ENCODE peak calls at places on chromosome 18, in seven cellular contexts. F, U, P, J, N, B and C are unnamed samples. For H3K9me3, the result is how much of the 10 kb centered on the place peaks cover.

GRCh38 chr18:57353940-57354461 is 1.6 kb downstream of the ST8SIA3 start:
- DNase-seq in J (peak), N (peak), B (no peak), P (peak), F (peak), U (no peak), C (no peak)

GRCh38 chr18:36974686-36975085 is 145.8 kb downstream of the KIAA1328 start:
- DNase-seq in F (no peak), P (no peak), J (no peak), N (no peak), B (no peak), U (no peak), C (no peak)

GRCh38 chr18:63878343-63878742 is 9.2 kb upstream of the SERPINB2 start:
- DNase-seq in N (no peak), F (no peak), J (no peak), B (no peak), P (no peak), U (no peak), C (no peak)

GRCh38 chr18:29034113-29034856 is 857.4 kb upstream of the CDH2 start:
- DNase-seq in N (no peak), J (no peak), P (peak), B (no peak), U (no peak), F (no peak), C (no peak)

GRCh38 chr18:48036191-48036590 is 105.7 kb upstream of the SMAD2 start:
- DNase-seq in B (no peak), P (peak), F (no peak), U (no peak), J (peak), N (peak), C (no peak)

GRCh38 chr18:23563377-23564043 is 22.8 kb downstream of the NPC1 start:
- DNase-seq in B (no peak), J (no peak), P (peak), U (no peak), N (no peak), F (no peak), C (no peak)

GRCh38 chr18:58674863-58675472 is 3.7 kb downstream of the MALT1 start:
- DNase-seq in U (no peak), P (peak), J (no peak), N (no peak), B (no peak), F (no peak), C (no peak)

GRCh38 chr18:61742555-61743429 is 150.0 kb downstream of the RNF152 start:
- DNase-seq in B (no peak), J (no peak), F (no peak), U (no peak), N (no peak), P (no peak), C (no peak)

GRCh38 chr18:55781481-55781957 is 193.5 kb upstream of the TCF4 start:
- DNase-seq in B (no peak), P (peak), U (no peak), N (peak), F (peak), J (no peak), C (no peak)

GRCh38 chr18:9495916-9496540 is 20.7 kb downstream of the RALBP1 start:
- DNase-seq in F (no peak), J (no peak), U (no peak), N (no peak), P (no peak), B (no peak), C (no peak)

GRCh38 chr18:61606068-61606660 is 272.9 kb downstream of the CDH20 start:
- DNase-seq in F (peak), P (peak), U (no peak), B (no peak), J (no peak), N (peak), C (no peak)

GRCh38 chr18:58167073-58167472 is 123.0 kb downstream of the NEDD4L start:
- DNase-seq in U (no peak), N (no peak), J (no peak), B (no peak), F (no peak), P (no peak), C (no peak)

GRCh38 chr18:7566244-7566586 is 901 bp upstream of the PTPRM start:
- DNase-seq in J (no peak), U (no peak), P (peak), N (no peak), F (no peak), B (no peak), C (no peak)

GRCh38 chr18:2526320-2526719 is 45.0 kb downstream of the METTL4 start:
- DNase-seq in U (no peak), P (no peak), F (no peak), J (no peak), N (no peak), B (no peak), C (no peak)

DNA sequence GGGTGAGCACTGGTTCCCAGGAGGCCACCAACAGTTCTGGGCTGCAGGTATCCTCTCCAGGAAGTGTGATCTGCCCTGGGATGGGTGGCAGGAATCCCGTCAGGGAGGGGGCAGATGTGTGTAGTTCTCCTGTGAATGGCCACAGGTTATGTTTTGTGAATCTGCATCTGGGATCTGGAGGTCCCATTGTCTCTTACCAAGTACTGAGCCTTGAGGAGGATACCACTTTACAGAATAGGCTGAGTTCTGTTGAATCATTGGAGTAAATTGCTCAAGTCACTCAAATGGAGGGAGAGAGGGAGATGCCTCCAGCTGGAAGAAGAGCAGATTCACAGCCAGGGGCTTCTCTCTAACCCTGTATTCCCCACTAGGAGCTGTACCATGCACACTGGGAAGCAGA is 168.2 kb downstream of the ANKRD30B start:
- DNase-seq in P (no peak), B (no peak), F (no peak), N (no peak), J (no peak), U (no peak), C (no peak)
- H3K9me3 ChIP-seq in P (under half), B (under half), F (under half), N (half or more), J (under half), U (under half), C (under half)

GRCh38 chr18:45801396-45802004 is 24.0 kb upstream of the SIGLEC15 start:
- DNase-seq in J (no peak), P (no peak), B (no peak), U (no peak), F (no peak), N (no peak), C (no peak)
- H3K9me3 ChIP-seq in J (under half), P (under half), B (under half), U (under half), F (under half), N (under half), C (under half)

GRCh38 chr18:78655921-78656320 is 323.7 kb upstream of the SALL3 start:
- DNase-seq in F (no peak), J (no peak), N (no peak), B (no peak), U (no peak), P (no peak), C (no peak)
- H3K9me3 ChIP-seq in F (under half), J (under half), N (under half), B (under half), U (under half), P (under half), C (under half)

GRCh38 chr18:79899609-79900435 is 51.6 kb downstream of the SLC66A2 start:
- DNase-seq in U (no peak), J (peak), F (no peak), N (peak), B (peak), P (no peak), C (no peak)
- H3K9me3 ChIP-seq in U (under half), J (under half), F (under half), N (under half), B (under half), P (under half), C (under half)

GRCh38 chr18:78352905-78353304 is 626.7 kb upstream of the SALL3 start:
- DNase-seq in J (no peak), N (peak), B (no peak), U (no peak), F (no peak), P (no peak), C (no peak)
- H3K9me3 ChIP-seq in J (under half), N (under half), B (under half), U (under half), F (under half), P (under half), C (under half)

DNA sequence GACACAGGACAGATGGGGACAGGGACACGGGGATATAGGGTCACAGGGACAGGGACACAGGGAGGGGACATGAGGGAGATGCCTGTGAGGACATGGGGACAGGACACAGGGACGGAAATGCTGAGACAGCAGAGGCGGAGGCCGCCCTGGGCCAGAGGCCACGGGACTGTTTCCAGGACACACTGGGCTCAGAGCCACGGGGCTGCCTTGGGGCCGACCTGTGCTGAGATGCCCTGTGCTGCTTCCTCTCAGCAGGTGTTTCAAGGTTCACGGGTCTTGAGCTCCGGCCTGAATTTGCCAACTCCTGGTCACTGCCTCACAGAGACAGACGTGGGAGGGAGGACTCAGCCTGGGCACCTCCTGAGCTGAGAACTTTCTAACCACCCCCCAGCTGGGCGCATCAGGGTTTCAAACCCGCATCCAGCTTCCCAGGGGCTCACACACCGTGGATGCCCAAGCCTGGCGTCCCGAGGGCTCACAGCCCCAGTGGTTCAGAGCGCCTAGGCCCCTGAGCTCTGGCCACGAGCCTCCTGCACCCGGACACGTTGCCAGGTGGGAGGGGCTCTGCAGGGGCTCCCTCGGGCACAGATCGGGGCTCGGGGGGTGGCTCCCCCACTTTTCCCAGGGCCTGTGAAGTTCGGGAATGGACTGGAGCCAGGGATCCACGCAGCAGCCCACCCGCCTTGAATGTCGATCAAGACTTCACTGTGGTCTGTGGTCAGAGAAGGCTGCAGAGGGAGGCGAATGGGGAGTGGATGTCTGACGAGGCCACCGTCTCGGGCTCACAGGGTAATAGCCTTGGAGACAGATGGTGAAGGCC is 64.1 kb downstream of the SLC66A2 start:
- DNase-seq in B (peak), J (no peak), F (no peak), P (no peak), N (peak), U (no peak), C (no peak)
- H3K9me3 ChIP-seq in B (under half), J (under half), F (under half), P (under half), N (under half), U (under half), C (under half)

DNA sequence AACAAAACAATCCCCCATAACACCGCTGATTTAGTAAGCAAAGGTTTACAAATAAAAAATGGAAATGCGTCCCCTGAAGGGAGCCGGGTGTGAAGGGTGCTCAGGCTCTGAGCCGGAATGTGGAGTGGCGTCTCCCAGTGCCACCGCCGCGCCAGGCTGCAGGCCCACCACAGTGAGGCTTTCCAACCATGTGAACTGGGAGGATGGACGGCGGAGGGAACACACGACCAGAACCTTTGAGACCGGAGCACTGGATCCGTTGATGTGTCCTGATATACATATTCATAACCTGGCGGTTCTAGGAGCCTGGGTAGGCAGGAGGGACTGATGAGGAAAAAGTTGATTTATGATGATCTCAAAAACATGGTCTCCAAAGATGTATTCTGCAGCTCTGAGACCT is 87.3 kb downstream of the SMIM21 start:
- DNase-seq in U (no peak), B (no peak), N (no peak), F (no peak), P (no peak), J (no peak), C (no peak)
- H3K9me3 ChIP-seq in U (under half), B (under half), N (under half), F (under half), P (under half), J (under half), C (under half)

GRCh38 chr18:67260841-67261240 is 255.7 kb downstream of the DSEL start:
- DNase-seq in U (no peak), N (no peak), P (peak), F (no peak), B (no peak), J (no peak), C (no peak)
- H3K9me3 ChIP-seq in U (under half), N (under half), P (under half), F (under half), B (under half), J (under half), C (under half)

DNA sequence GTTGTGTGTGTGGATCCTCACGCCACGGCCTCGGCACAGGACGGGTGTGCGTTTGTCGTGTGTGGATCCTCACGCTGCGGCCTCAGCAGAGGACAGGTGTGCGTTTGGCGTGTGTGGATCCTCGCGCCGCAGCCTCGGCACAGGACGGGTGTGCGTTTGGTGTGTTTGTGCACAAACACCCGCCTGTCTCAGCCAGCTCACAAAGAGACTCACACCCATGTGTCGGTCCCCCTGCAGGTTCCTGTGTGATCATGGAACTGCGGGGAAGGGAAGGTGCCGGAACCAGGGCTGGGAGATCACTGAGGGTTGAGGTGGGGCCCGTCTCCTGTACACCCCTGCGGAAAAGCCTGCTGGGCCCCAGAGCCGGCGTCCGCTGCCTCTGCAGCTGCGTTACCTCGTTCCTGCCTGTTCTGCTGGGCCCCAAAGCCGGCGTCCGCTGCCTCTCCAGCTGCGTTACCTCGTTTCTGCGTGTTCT is 53.6 kb downstream of the CTDP1 start:
- DNase-seq in P (no peak), F (no peak), B (peak), N (no peak), U (no peak), J (no peak), C (no peak)
- H3K9me3 ChIP-seq in P (under half), F (under half), B (under half), N (under half), U (under half), J (under half), C (under half)

GRCh38 chr18:35604369-35604768 is 22.8 kb downstream of the GALNT1 start:
- DNase-seq in B (no peak), P (no peak), J (no peak), N (no peak), U (no peak), F (no peak), C (no peak)
- H3K9me3 ChIP-seq in B (under half), P (under half), J (under half), N (under half), U (under half), F (under half), C (under half)